ENCODE peak calls at places on chromosomes 12 and 14, in ten cellular contexts. P, R, K, L, Z, H, I, C, W and E are unnamed samples.

GRCh38 chr14:72291908-72292688 is 359.9 kb downstream of the RGS6 start:
- DNase-seq in P (no peak), R (peak), K (peak), L (no peak), Z (no peak), H (peak), I (no peak), C (no peak), W (peak), E (no peak)

GRCh38 chr12:103268831-103269514 is 226.8 kb downstream of the C12orf42 start:
- DNase-seq in P (no peak), R (no peak), K (no peak), L (no peak), Z (no peak), H (no peak), I (no peak), C (no peak), W (no peak), E (no peak)

GRCh38 chr14:99564256-99564902 is 39.6 kb downstream of the CCDC85C start:
- DNase-seq in P (no peak), R (no peak), K (no peak), L (no peak), Z (no peak), H (peak), I (peak), C (no peak), W (peak), E (no peak)

GRCh38 chr14:96072076-96072475 is 32.9 kb downstream of the C14orf132 start:
- DNase-seq in P (peak), R (no peak), K (no peak), L (peak), Z (no peak), H (no peak), I (no peak), C (no peak), W (no peak), E (no peak)

GRCh38 chr12:7439579-7440505 is 4.1 kb downstream of the CD163L1 start:
- DNase-seq in P (peak), R (peak), K (peak), L (peak), Z (peak), H (peak), I (no peak), C (peak), W (no peak), E (no peak)

GRCh38 chr14:61525293-61526011 is 169.9 kb upstream of the HIF1A start:
- DNase-seq in P (peak), R (peak), K (no peak), L (peak), Z (peak), H (peak), I (peak), C (peak), W (peak), E (peak)

GRCh38 chr14:96191355-96191754 is 13.3 kb upstream of the BDKRB2 start:
- DNase-seq in P (no peak), R (no peak), K (no peak), L (no peak), Z (no peak), H (no peak), I (no peak), C (no peak), W (no peak), E (no peak)

GRCh38 chr12:116673713-116674112 is 64.2 kb downstream of the SPRING1 start:
- DNase-seq in P (no peak), R (no peak), K (no peak), L (no peak), Z (no peak), H (peak), I (no peak), C (no peak), W (no peak), E (no peak)

GRCh38 chr12:67161322-67161918 is 107.7 kb upstream of the CAND1 start:
- DNase-seq in P (no peak), R (no peak), K (peak), L (no peak), Z (no peak), H (peak), I (no peak), C (no peak), W (peak), E (no peak)

GRCh38 chr14:73712540-73713141 is 1.5 kb downstream of the PNMA1 start:
- DNase-seq in P (no peak), R (peak), K (no peak), L (no peak), Z (no peak), H (no peak), I (no peak), C (no peak), W (no peak), E (no peak)

GRCh38 chr14:54743382-54743781 is 159.2 kb downstream of the GCH1 start:
- DNase-seq in P (no peak), R (no peak), K (no peak), L (no peak), Z (no peak), H (no peak), I (no peak), C (no peak), W (no peak), E (no peak)

GRCh38 chr12:60138526-60138925 is 542.7 kb downstream of the SLC16A7 start:
- DNase-seq in P (no peak), R (no peak), K (no peak), L (no peak), Z (no peak), H (no peak), I (no peak), C (no peak), W (no peak), E (no peak)

GRCh38 chr12:125330645-125331341 is 265.6 kb downstream of the AACS start:
- DNase-seq in P (peak), R (peak), K (peak), L (peak), Z (peak), H (peak), I (peak), C (peak), W (peak), E (peak)

GRCh38 chr12:51399893-51400292 is 8.7 kb upstream of the GALNT6 start:
- DNase-seq in P (no peak), R (no peak), K (no peak), L (no peak), Z (no peak), H (no peak), I (no peak), C (no peak), W (no peak), E (no peak)

GRCh38 chr14:94009767-94010166 is 12.7 kb downstream of the CCDC197 start:
- DNase-seq in P (no peak), R (peak), K (no peak), L (no peak), Z (no peak), H (no peak), I (no peak), C (no peak), W (no peak), E (no peak)

GRCh38 chr12:21248679-21249078 is 86.0 kb downstream of the SLCO1A2 start:
- DNase-seq in P (no peak), R (no peak), K (no peak), L (no peak), Z (no peak), H (peak), I (no peak), C (no peak), W (no peak), E (no peak)

GRCh38 chr12:102232446-102232845 is 34.8 kb upstream of the PMCH start:
- DNase-seq in P (no peak), R (no peak), K (no peak), L (no peak), Z (no peak), H (no peak), I (no peak), C (no peak), W (peak), E (no peak)

GRCh38 chr12:124301084-124301654 is 6.3 kb downstream of the RFLNA start:
- DNase-seq in P (peak), R (no peak), K (no peak), L (no peak), Z (no peak), H (no peak), I (no peak), C (no peak), W (no peak), E (no peak)

GRCh38 chr12:26116829-26117228 is 8.0 kb downstream of the BHLHE41 start:
- DNase-seq in P (no peak), R (no peak), K (no peak), L (no peak), Z (no peak), H (no peak), I (no peak), C (no peak), W (no peak), E (no peak)

GRCh38 chr14:20556500-20557211 is 4.2 kb downstream of the RNASE9 start:
- DNase-seq in P (no peak), R (no peak), K (no peak), L (no peak), Z (no peak), H (no peak), I (no peak), C (no peak), W (no peak), E (no peak)

GRCh38 chr12:54593135-54593534 is 4.7 kb upstream of the PPP1R1A start:
- DNase-seq in P (no peak), R (no peak), K (no peak), L (no peak), Z (no peak), H (no peak), I (no peak), C (no peak), W (no peak), E (no peak)

GRCh38 chr12:50243507-50243906 is 39.8 kb downstream of the LIMA1 start:
- DNase-seq in P (no peak), R (no peak), K (no peak), L (no peak), Z (no peak), H (no peak), I (no peak), C (no peak), W (no peak), E (no peak)

GRCh38 chr14:87461704-87462103 is 531.3 kb downstream of the GALC start:
- DNase-seq in P (no peak), R (no peak), K (no peak), L (no peak), Z (no peak), H (no peak), I (no peak), C (no peak), W (no peak), E (no peak)

GRCh38 chr12:74563927-74564326 is 26.3 kb downstream of the ATXN7L3B start:
- DNase-seq in P (no peak), R (no peak), K (no peak), L (no peak), Z (no peak), H (no peak), I (no peak), C (no peak), W (no peak), E (no peak)

GRCh38 chr14:102255401-102256190 is 49.4 kb downstream of the MOK start:
- DNase-seq in P (no peak), R (peak), K (no peak), L (no peak), Z (no peak), H (peak), I (peak), C (no peak), W (peak), E (no peak)
- H3K27ac ChIP-seq in P (peak), R (peak), K (no peak), L (peak), Z (no peak), H (peak), I (peak), C (peak), W (peak), E (no peak)

DNA sequence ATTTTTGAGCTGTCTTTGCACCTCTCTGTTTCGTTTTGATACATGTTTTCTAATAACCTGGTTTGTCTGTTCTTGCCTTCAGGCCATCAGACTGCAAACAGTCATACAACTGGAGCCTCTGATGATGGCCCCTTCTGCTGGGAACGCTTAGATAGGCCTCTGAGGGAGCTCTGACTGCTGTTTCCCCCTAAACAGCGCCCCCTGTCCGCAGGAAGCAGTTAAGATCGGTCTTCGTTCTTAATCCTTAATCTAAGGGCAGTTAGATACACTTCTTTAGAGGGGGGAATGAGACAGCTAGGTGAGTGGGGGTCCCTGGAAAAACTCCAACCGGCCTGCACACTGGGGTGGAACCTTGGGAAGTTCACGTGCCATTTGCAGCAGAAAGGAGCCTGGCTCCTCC is 1338.8 kb upstream of the SEL1L start:
- DNase-seq in P (no peak), R (no peak), K (peak), L (no peak), Z (no peak), H (peak), I (no peak), C (no peak), W (no peak), E (no peak)
- TF ChIP-seq CTCF in P (no peak), R (no peak), K (peak), L (peak), Z (no peak), H (no peak), I (peak), C (no peak), W (no peak), E (no peak)

GRCh38 chr14:58809520-58809919 is 171.8 kb downstream of the DACT1 start:
- DNase-seq in P (no peak), R (no peak), K (no peak), L (no peak), Z (no peak), H (no peak), I (no peak), C (no peak), W (no peak), E (no peak)
- H3K27ac ChIP-seq in P (no peak), R (no peak), K (no peak), L (no peak), Z (no peak), H (no peak), I (no peak), C (no peak), W (no peak), E (peak)

DNA sequence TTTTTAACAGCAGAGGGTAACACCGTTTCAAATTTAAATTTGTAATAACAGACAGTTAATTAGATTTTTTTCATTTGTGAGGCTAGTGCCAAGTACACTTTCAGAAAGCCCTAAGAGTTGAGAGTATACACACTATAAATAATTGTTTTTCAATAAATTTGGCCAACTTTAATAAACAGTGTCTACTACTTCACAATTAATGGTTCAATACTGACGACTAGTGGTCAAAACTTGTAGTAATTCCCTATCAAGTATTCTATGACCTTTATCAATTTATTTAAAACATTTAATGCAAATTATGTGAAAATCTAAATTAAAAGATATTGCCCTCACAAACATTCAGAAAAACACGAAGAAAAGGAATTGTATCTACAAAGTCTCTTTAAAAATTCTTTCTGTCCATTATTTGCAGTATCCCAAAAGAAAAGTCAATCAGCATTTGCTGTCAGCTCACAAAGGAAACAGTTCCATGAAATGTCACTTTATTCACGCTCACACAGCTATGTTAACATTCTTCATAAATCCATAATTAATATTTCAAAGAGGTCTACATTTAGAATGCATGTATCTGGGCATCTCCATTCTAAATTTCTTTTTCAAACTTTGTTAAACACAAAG is 91.2 kb downstream of the CEP128 start:
- DNase-seq in P (no peak), R (peak), K (no peak), L (no peak), Z (no peak), H (peak), I (no peak), C (no peak), W (no peak), E (no peak)
- TF ChIP-seq CTCF in P (peak), R (peak), K (no peak), L (peak), Z (peak), H (peak), I (peak), C (peak), W (peak), E (peak)

GRCh38 chr12:109727039-109727723 is 13.6 kb downstream of the FAM222A start:
- DNase-seq in P (peak), R (no peak), K (no peak), L (peak), Z (peak), H (no peak), I (peak), C (no peak), W (no peak), E (peak)
- H3K27ac ChIP-seq in P (no peak), R (no peak), K (no peak), L (no peak), Z (no peak), H (no peak), I (peak), C (no peak), W (no peak), E (peak)

GRCh38 chr14:77108753-77109152 is 10.7 kb downstream of the CIPC start:
- DNase-seq in P (no peak), R (no peak), K (no peak), L (no peak), Z (no peak), H (no peak), I (no peak), C (no peak), W (no peak), E (no peak)
- TF ChIP-seq CTCF in P (no peak), R (no peak), K (no peak), L (no peak), Z (no peak), H (no peak), I (no peak), C (no peak), W (no peak), E (no peak)

GRCh38 chr12:47383942-47384341 is 304.2 kb upstream of the AMIGO2 start:
- DNase-seq in P (no peak), R (no peak), K (no peak), L (no peak), Z (no peak), H (peak), I (no peak), C (no peak), W (no peak), E (no peak)
- H3K27ac ChIP-seq in P (no peak), R (no peak), K (no peak), L (no peak), Z (no peak), H (peak), I (no peak), C (no peak), W (no peak), E (no peak)

GRCh38 chr12:104456417-104456949 is at the start of gene CHST11:
- DNase-seq in P (peak), R (peak), K (peak), L (peak), Z (peak), H (peak), I (peak), C (peak), W (peak), E (peak)
- TF ChIP-seq CTCF in P (peak), R (no peak), K (peak), L (peak), Z (no peak), H (no peak), I (peak), C (peak), W (no peak), E (peak)

GRCh38 chr12:57049890-57050289 is at the start of gene MYO1A:
- DNase-seq in P (no peak), R (peak), K (no peak), L (no peak), Z (no peak), H (peak), I (no peak), C (no peak), W (no peak), E (no peak)

GRCh38 chr12:57046947-57047890 is 2.7 kb downstream of the MYO1A start:
- DNase-seq in P (no peak), R (no peak), K (no peak), L (no peak), Z (no peak), H (no peak), I (no peak), C (no peak), W (no peak), E (no peak)

GRCh38 chr12:57049047-57049446 is 882 bp downstream of the MYO1A start:
- DNase-seq in P (no peak), R (no peak), K (no peak), L (no peak), Z (no peak), H (no peak), I (no peak), C (no peak), W (no peak), E (no peak)

GRCh38 chr12:57047981-57048380 is 1.9 kb downstream of the MYO1A start:
- DNase-seq in P (no peak), R (no peak), K (no peak), L (no peak), Z (no peak), H (no peak), I (no peak), C (no peak), W (no peak), E (no peak)

DNA sequence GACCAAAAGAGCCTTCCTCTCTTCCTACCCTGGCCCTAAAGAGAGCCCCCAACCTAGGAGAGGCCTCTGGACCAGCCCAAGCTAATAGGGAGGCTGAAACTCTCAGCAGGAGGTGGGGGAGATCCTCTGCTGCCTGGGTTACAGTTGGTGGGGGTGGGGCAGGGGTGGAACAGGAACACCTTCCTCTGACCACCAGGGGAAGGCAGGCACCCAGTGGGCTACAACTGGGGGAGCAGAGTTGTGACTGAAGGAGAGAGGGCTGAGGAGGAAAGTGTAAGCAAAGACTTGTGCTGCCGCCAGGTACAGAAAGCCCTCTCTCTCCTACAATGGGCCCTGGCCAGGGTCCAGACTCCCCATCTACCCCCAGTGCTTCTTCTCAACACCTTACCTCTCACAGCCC is 1.5 kb downstream of the MYO1A start:
- DNase-seq in P (no peak), R (no peak), K (no peak), L (no peak), Z (no peak), H (no peak), I (no peak), C (no peak), W (no peak), E (no peak)
- H3K27ac ChIP-seq in P (no peak), R (no peak), K (no peak), L (no peak), Z (no peak), H (no peak), I (no peak), C (no peak), W (no peak), E (no peak)

GRCh38 chr12:110742718-110743570 is at the start of gene PPP1CC:
- DNase-seq in P (peak), R (peak), K (peak), L (peak), Z (peak), H (peak), I (peak), C (peak), W (peak), E (peak)
- TF ChIP-seq CTCF in P (no peak), R (no peak), K (no peak), L (no peak), Z (no peak), H (no peak), I (no peak), C (no peak), W (no peak), E (peak)